ENCODE peak calls at places on chromosomes 13 and 19, in five cellular contexts. Z is CD4-positive, alpha-beta T cell; A is bronchial epithelial cell; O is transverse colon; T is omental fat pad. V is an unnamed sample.

GRCh38 chr13:44312898-44313551 is 60.6 kb upstream of the SERP2 start:
- DNase-seq in O (no peak), T (no peak), A (peak; percentile 99), Z (no peak), V (no peak)

GRCh38 chr13:105814219-105814901 is 721.1 kb downstream of the EFNB2 start:
- DNase-seq in Z (no peak), T (no peak), A (peak; percentile 98), O (no peak), V (no peak)

GRCh38 chr19:41575998-41576397 is at the start of gene CEACAM21:
- DNase-seq in A (no peak), Z (peak; percentile 53), O (peak; percentile 66), T (no peak), V (no peak)

GRCh38 chr13:38535271-38535670 is 151.6 kb upstream of the FREM2 start:
- DNase-seq in Z (no peak), A (no peak), T (no peak), O (no peak), V (no peak)

GRCh38 chr13:72194531-72194930 is 327.5 kb upstream of the DACH1 start:
- DNase-seq in A (no peak), Z (no peak), O (peak; percentile 74), T (no peak), V (no peak)

GRCh38 chr19:20051841-20052768 is 12.8 kb upstream of the ZNF682 start:
- DNase-seq in A (peak; percentile 97), O (peak; percentile 95), Z (peak; percentile 53), T (peak; percentile 77), V (peak; percentile 89)

GRCh38 chr19:5145521-5146511 is 176.9 kb downstream of the KDM4B start:
- DNase-seq in A (no peak), T (no peak), O (no peak), Z (no peak), V (no peak)

GRCh38 chr19:17420267-17420924 is 549 bp downstream of the MVB12A start:
- DNase-seq in T (no peak), O (peak; percentile 51), A (no peak), Z (peak; percentile 27), V (no peak)

GRCh38 chr13:41059466-41059865 is 1.8 kb upstream of the WBP4 start:
- DNase-seq in Z (no peak), O (no peak), T (no peak), A (no peak), V (no peak)

GRCh38 chr19:40954573-40954972 is 36.5 kb upstream of the CYP2B6 start:
- DNase-seq in O (no peak), T (no peak), A (no peak), Z (no peak), V (no peak)

GRCh38 chr19:42380155-42380554 is 9.9 kb downstream of the CNFN start:
- DNase-seq in T (no peak), Z (no peak), O (no peak), A (no peak), V (no peak)

V was measured in thoracic aorta.